ENCODE peak calls at places on chromosomes 7 and 10, in seven cellular contexts. O is choroid plexus epithelial cell, Y is foreskin fibroblast, X is esophagus squamous epithelium, D is fibroblast of lung, A is fibroblast of mammary gland, L is fibroblast of pulmonary artery. Q is an unnamed sample.

GRCh38 chr10:75253281-75254220 is 17.8 kb upstream of the COMTD1 start:
- DNase-seq in O (no peak), A (no peak), L (no peak), Y (no peak), D (no peak), X (no peak), Q (no peak)

GRCh38 chr7:46720761-46721160 is 799.7 kb upstream of the IGFBP3 start:
- DNase-seq in Y (no peak), D (no peak), X (no peak), O (no peak), L (no peak), A (no peak), Q (no peak)

GRCh38 chr7:14071045-14071444 is 81.6 kb upstream of the ETV1 start:
- DNase-seq in Y (no peak), A (no peak), L (no peak), D (no peak), X (no peak), O (no peak), Q (no peak)

GRCh38 chr7:97865104-97865503 is 7.1 kb downstream of the ASNS start:
- DNase-seq in A (no peak), O (no peak), D (no peak), Y (no peak), L (no peak), X (no peak), Q (no peak)

GRCh38 chr7:135877799-135878198 is 99.4 kb downstream of the MTPN start:
- DNase-seq in A (peak), X (no peak), L (peak), O (peak), Y (peak), D (peak), Q (no peak)

GRCh38 chr7:100693312-100694195 is 496 bp downstream of the GIGYF1 start:
- DNase-seq in X (no peak), Y (no peak), D (no peak), O (no peak), L (no peak), A (no peak), Q (no peak)

GRCh38 chr10:43606323-43607198 is at the start of gene ZNF485:
- DNase-seq in A (peak), X (peak), Y (peak), L (peak), D (peak), O (peak), Q (no peak)

GRCh38 chr7:42621543-42622219 is 290.2 kb downstream of the C7orf25 start:
- DNase-seq in Y (no peak), D (peak), L (no peak), X (no peak), A (no peak), O (no peak), Q (no peak)

GRCh38 chr7:96596120-96596826 is 113.4 kb downstream of the SEM1 start:
- DNase-seq in L (peak), Y (no peak), O (peak), X (no peak), A (peak), D (peak), Q (no peak)

DNA sequence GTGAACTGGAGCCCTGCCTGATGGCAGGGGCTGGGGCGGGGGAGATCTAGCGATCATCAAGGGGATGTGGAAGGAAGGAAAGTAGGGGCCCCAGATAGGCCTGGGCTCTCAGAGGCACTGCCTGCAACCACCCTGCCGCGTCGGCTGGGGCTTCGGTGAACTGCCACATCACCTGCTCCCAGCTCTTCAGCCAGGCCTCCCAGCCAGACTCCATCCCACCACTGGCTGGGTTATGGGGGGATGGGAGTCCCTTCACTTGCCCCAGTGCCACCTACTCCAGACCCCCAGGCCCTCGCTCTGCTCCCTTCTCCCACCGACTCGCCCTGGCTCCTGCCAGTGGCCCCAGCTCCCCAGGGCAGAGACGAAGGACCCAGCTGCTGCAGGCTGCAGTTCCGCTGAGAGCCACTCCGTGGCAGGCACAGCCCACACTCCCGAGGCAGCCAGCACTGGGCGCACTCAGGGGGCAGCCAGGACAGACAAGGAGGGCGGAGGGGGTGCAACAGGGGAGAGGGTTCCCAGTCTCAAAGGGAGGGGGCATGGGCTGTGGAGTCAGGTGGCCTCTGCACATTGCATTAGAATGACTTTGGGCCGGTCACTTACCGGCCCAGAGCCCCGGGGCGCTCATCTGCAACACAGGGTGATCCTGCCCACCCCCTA is 15.2 kb downstream of the KCNH2 start:
- DNase-seq in Y (no peak), A (peak), O (peak), L (peak), X (no peak), D (peak), Q (no peak)
- TF ChIP-seq CTCF in Y (peak), A (peak), O (peak), L (peak), X (peak), D (peak), Q (peak)

GRCh38 chr7:87092568-87093091 is 33.2 kb upstream of the ELAPOR2 start:
- DNase-seq in O (no peak), L (no peak), D (no peak), Y (no peak), A (no peak), X (no peak), Q (no peak)
- TF ChIP-seq CTCF in O (no peak), L (no peak), D (no peak), Y (no peak), A (no peak), X (no peak), Q (no peak)

GRCh38 chr7:38881015-38881414 is 28.0 kb downstream of the VPS41 start:
- DNase-seq in O (no peak), L (no peak), Y (no peak), X (no peak), A (no peak), D (no peak), Q (no peak)
- TF ChIP-seq CTCF in O (no peak), L (no peak), Y (no peak), X (no peak), A (no peak), D (no peak), Q (no peak)

GRCh38 chr7:153381275-153382119 is 621.9 kb downstream of the ACTR3B start:
- DNase-seq in Y (no peak), L (no peak), X (no peak), D (no peak), O (no peak), A (no peak), Q (no peak)
- TF ChIP-seq CTCF in Y (no peak), L (no peak), X (peak), D (no peak), O (peak), A (peak), Q (peak)

DNA sequence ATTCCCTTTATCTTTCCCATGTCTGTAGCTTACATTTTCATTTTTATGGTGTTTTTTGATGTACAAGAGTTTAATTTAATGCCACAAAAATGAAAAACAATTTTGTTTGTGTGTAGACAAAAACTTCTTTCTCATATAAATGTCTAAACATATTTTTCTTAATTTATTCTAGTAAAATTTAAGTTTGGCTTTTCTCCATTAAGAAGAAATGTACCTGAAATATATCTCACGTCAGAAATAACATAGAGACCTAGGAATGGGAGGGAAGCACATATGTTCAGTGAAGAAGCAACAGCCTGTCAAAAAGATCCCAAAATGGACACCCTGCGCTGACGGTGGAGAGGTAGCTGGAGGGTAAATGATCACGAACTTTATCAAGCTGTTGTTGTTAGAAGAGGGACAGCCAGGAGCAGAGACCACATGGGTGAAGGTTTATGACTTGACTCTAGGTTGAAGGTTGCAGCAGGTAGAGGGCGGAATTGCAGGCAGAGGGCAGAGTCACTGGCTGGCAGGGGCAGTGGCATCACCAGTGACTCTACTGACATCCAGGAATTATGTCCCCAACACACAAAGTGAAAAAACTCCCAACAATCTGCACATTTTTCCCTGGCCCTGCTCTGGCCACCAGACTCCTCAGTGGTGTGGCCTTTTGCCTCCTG is 225.9 kb upstream of the PRSS58 start:
- DNase-seq in D (no peak), A (no peak), Y (no peak), L (no peak), X (no peak), O (no peak), Q (no peak)
- TF ChIP-seq CTCF in D (no peak), A (no peak), Y (no peak), L (no peak), X (no peak), O (no peak), Q (peak)

GRCh38 chr10:61592581-61592980 is 70.1 kb upstream of the CABCOCO1 start:
- DNase-seq in A (peak), D (peak), L (peak), Y (no peak), X (no peak), O (peak), Q (no peak)
- TF ChIP-seq CTCF in A (peak), D (peak), L (peak), Y (peak), X (peak), O (peak), Q (peak)

GRCh38 chr10:10499839-10500238 is 517.8 kb upstream of the CELF2 start:
- DNase-seq in A (peak), Y (peak), O (peak), X (no peak), L (peak), D (peak), Q (no peak)

GRCh38 chr10:10500941-10501340 is 516.7 kb upstream of the CELF2 start:
- DNase-seq in A (peak), L (peak), X (no peak), D (peak), Y (peak), O (peak), Q (no peak)

GRCh38 chr10:10492420-10492819 is 525.3 kb upstream of the CELF2 start:
- DNase-seq in A (no peak), L (no peak), D (no peak), Y (no peak), X (no peak), O (no peak), Q (no peak)

GRCh38 chr10:10498781-10499180 is 518.9 kb upstream of the CELF2 start:
- DNase-seq in Y (peak), L (peak), A (peak), D (peak), O (peak), X (no peak), Q (no peak)

DNA sequence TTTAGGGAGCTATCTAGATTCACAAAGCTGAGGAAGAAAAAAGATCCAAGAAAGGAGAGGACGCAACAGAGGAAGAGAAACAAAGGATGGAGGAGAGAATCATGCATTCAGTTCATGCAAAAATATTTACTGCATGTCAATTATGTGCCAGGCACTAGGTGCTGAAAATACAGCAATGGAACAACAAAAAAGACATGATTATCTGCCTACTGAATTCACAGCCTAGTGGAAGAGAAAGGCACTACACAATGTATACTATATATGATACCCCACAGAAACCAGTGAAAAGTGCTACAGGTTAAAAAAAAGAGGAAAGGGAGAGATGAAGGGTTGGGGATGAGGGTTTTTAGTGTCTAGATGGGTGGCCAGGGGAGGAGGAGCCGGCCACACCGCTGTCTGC is 520.4 kb upstream of the CELF2 start:
- DNase-seq in D (no peak), O (no peak), Y (no peak), L (no peak), A (no peak), X (no peak), Q (no peak)
- TF ChIP-seq CTCF in D (peak), O (no peak), Y (no peak), L (no peak), A (peak), X (no peak), Q (no peak)

GRCh38 chr7:35494407-35494806 is 200.5 kb downstream of the HERPUD2 start:
- DNase-seq in D (no peak), L (no peak), O (no peak), A (no peak), Y (no peak), X (no peak), Q (no peak)

GRCh38 chr7:35487402-35487801 is 207.5 kb downstream of the HERPUD2 start:
- DNase-seq in Y (no peak), O (no peak), X (no peak), D (no peak), A (no peak), L (no peak), Q (no peak)

GRCh38 chr7:35487841-35488240 is 207.1 kb downstream of the HERPUD2 start:
- DNase-seq in L (no peak), X (no peak), Y (no peak), D (no peak), O (no peak), A (no peak), Q (no peak)

GRCh38 chr7:35492451-35493175 is 202.3 kb downstream of the HERPUD2 start:
- DNase-seq in Y (no peak), D (no peak), A (no peak), X (no peak), O (no peak), L (no peak), Q (no peak)

GRCh38 chr7:35491233-35491632 is 203.7 kb downstream of the HERPUD2 start:
- DNase-seq in A (no peak), O (no peak), X (no peak), Y (no peak), L (no peak), D (no peak), Q (no peak)
- TF ChIP-seq CTCF in A (no peak), O (no peak), X (no peak), Y (no peak), L (no peak), D (no peak), Q (no peak)

GRCh38 chr10:100731603-100732596 is 13.5 kb upstream of the PAX2 start:
- DNase-seq in X (no peak), O (no peak), D (no peak), A (no peak), L (no peak), Y (no peak), Q (no peak)

GRCh38 chr10:100727808-100728207 is 17.6 kb upstream of the PAX2 start:
- DNase-seq in A (no peak), Y (no peak), L (no peak), D (no peak), O (no peak), X (no peak), Q (no peak)

GRCh38 chr10:100728928-100729876 is 16.2 kb upstream of the PAX2 start:
- DNase-seq in D (peak), Y (no peak), O (peak), L (peak), X (no peak), A (peak), Q (no peak)

GRCh38 chr10:100730739-100731602 is 14.4 kb upstream of the PAX2 start:
- DNase-seq in Y (no peak), L (peak), X (no peak), A (peak), O (peak), D (no peak), Q (peak)

GRCh38 chr10:100729877-100730738 is 15.3 kb upstream of the PAX2 start:
- DNase-seq in D (no peak), L (no peak), A (no peak), X (no peak), O (no peak), Y (no peak), Q (no peak)
- TF ChIP-seq CTCF in D (no peak), L (no peak), A (no peak), X (no peak), O (no peak), Y (no peak), Q (no peak)